ENCODE peak calls at places on chromosome 16, in eight cellular contexts. O is CD8-positive, alpha-beta T cell; P is activated CD4-positive, alpha-beta T cell treated with anti-CD3 and anti-CD28 coated beads, Interleukin-2, amount 10 ng/mL, durations not matched to agents 7 days and 5 days; W is activated naive CD4-positive, alpha-beta T cell; A is ELR; H is renal cortical epithelial cell; E is HCT116; B is Calu3. Y is an unnamed sample.

GRCh38 chr16:3046506-3047386 is at the start of gene MMP25:
- DNase-seq in O (no peak), P (no peak), W (no peak), A (no peak), H (no peak), E (no peak), B (no peak), Y (no peak)

GRCh38 chr16:29804455-29805231 is 1.7 kb upstream of the MAZ start:
- DNase-seq in O (no peak), P (no peak), W (no peak), A (peak; percentile 44), H (peak; percentile 54), E (no peak), B (no peak), Y (no peak)

GRCh38 chr16:57899771-57900661 is 70.9 kb downstream of the CNGB1 start:
- DNase-seq in O (peak; percentile 75), P (peak; percentile 81), W (peak; percentile 60), A (peak; percentile 75), H (peak; percentile 63), E (peak; percentile 59), B (peak; percentile 86), Y (peak; percentile 67)

GRCh38 chr16:24776486-24777220 is 47.2 kb downstream of the TNRC6A start:
- DNase-seq in O (no peak), P (no peak), W (no peak), A (no peak), H (no peak), E (no peak), B (no peak), Y (no peak)

GRCh38 chr16:53805747-53806146 is 101.8 kb downstream of the FTO start:
- DNase-seq in O (no peak), P (no peak), W (no peak), A (no peak), H (no peak), E (no peak), B (no peak), Y (no peak)

GRCh38 chr16:57591086-57591869 is 37.2 kb upstream of the ADGRG1 start:
- DNase-seq in O (peak; percentile 37), P (peak; percentile 72), W (peak; percentile 25), A (peak; percentile 94), H (peak; percentile 80), E (peak; percentile 76), B (peak; percentile 88), Y (no peak)

GRCh38 chr16:70682239-70683145 is 3.4 kb downstream of the MTSS2 start:
- DNase-seq in O (no peak), P (no peak), W (no peak), A (no peak), H (no peak), E (no peak), B (no peak), Y (no peak)

GRCh38 chr16:66695935-66696668 is 441 bp downstream of the CMTM4 start:
- DNase-seq in O (no peak), P (no peak), W (no peak), A (no peak), H (no peak), E (no peak), B (peak; percentile 64), Y (peak; percentile 4)

GRCh38 chr16:7315813-7316212 is 16.8 kb upstream of the RBFOX1 start:
- DNase-seq in O (no peak), P (no peak), W (no peak), A (no peak), H (no peak), E (no peak), B (no peak), Y (no peak)

GRCh38 chr16:88494335-88495154 is 41.5 kb downstream of the ZFPM1 start:
- DNase-seq in O (no peak), P (no peak), W (no peak), A (no peak), H (no peak), E (no peak), B (no peak), Y (no peak)

GRCh38 chr16:58733248-58733670 is 857 bp downstream of the GOT2 start:
- DNase-seq in O (no peak), P (no peak), W (no peak), A (peak; percentile 20), H (peak; percentile 15), E (no peak), B (no peak), Y (no peak)

GRCh38 chr16:53756329-53756996 is 52.5 kb downstream of the FTO start:
- DNase-seq in O (no peak), P (no peak), W (no peak), A (no peak), H (peak; percentile 99), E (no peak), B (no peak), Y (no peak)

GRCh38 chr16:21638573-21638975 is 13.8 kb downstream of the IGSF6 start:
- DNase-seq in O (no peak), P (no peak), W (no peak), A (peak; percentile 88), H (peak; percentile 40), E (no peak), B (peak; percentile 37), Y (no peak)

GRCh38 chr16:71230122-71230845 is at the start of gene HYDIN:
- DNase-seq in O (no peak), P (peak; percentile 25), W (no peak), A (peak; percentile 72), H (peak; percentile 69), E (no peak), B (peak; percentile 94), Y (no peak)

GRCh38 chr16:23563186-23563585 is 5.7 kb downstream of the UBFD1 start:
- DNase-seq in O (no peak), P (no peak), W (no peak), A (no peak), H (no peak), E (no peak), B (no peak), Y (no peak)

GRCh38 chr16:57475711-57476339 is 10.5 kb downstream of the DOK4 start:
- DNase-seq in O (peak; percentile 44), P (peak; percentile 85), W (peak; percentile 49), A (peak; percentile 59), H (no peak), E (peak; percentile 24), B (peak; percentile 43), Y (peak; percentile 80)